ENCODE peak calls at places on chromosome 3, in ten cellular contexts. E, U, K, V, I, Y, Q, O, T and B are unnamed samples. For H3K36me3, the result is how much of the 10 kb centered on the place peaks cover.

GRCh38 chr3:48270306-48270705 is 29.4 kb downstream of the ZNF589 start:
- DNase-seq in T (no peak), E (no peak), I (no peak), Q (no peak), U (no peak), O (no peak), Y (no peak), V (no peak), K (no peak), B (no peak)

GRCh38 chr3:162984752-162985151 is 1488.1 kb downstream of the OTOL1 start:
- DNase-seq in E (no peak), T (no peak), Q (no peak), Y (no peak), V (no peak), I (no peak), K (no peak), O (no peak), U (no peak), B (no peak)

GRCh38 chr3:20107722-20108121 is 67.5 kb downstream of the KAT2B start:
- DNase-seq in Q (no peak), I (no peak), O (no peak), V (no peak), T (no peak), U (no peak), K (no peak), Y (no peak), E (no peak), B (no peak)

GRCh38 chr3:191235331-191236314 is 36.6 kb downstream of the OSTN start:
- DNase-seq in O (no peak), V (peak), Y (no peak), E (no peak), U (no peak), T (no peak), Q (no peak), K (no peak), I (no peak), B (no peak)

GRCh38 chr3:184599143-184599542 is 37.6 kb downstream of the EPHB3 start:
- DNase-seq in V (no peak), U (no peak), Y (no peak), E (no peak), Q (no peak), O (peak), T (no peak), I (no peak), K (no peak), B (no peak)

GRCh38 chr3:183061431-183062172 is 37.7 kb downstream of the MCCC1 start:
- DNase-seq in V (no peak), I (no peak), T (no peak), U (no peak), Q (no peak), Y (no peak), O (no peak), K (no peak), E (no peak), B (no peak)

GRCh38 chr3:4471907-4472306 is 4.8 kb upstream of the SUMF1 start:
- DNase-seq in T (no peak), O (no peak), Y (no peak), Q (no peak), U (no peak), V (no peak), K (no peak), I (no peak), E (no peak), B (no peak)

GRCh38 chr3:160941885-160942494 is 163.2 kb downstream of the B3GALNT1 start:
- DNase-seq in U (no peak), Y (peak), E (peak), K (peak), Q (peak), V (peak), I (peak), T (no peak), O (no peak), B (no peak)

GRCh38 chr3:186821429-186822367 is 15.4 kb upstream of the RFC4 start:
- DNase-seq in T (no peak), Q (peak), U (no peak), O (no peak), I (no peak), K (no peak), E (peak), V (peak), Y (no peak), B (no peak)

GRCh38 chr3:15851735-15852134 is 54.0 kb upstream of the ANKRD28 start:
- DNase-seq in Q (no peak), Y (no peak), O (no peak), V (no peak), K (no peak), E (no peak), T (no peak), I (no peak), U (no peak), B (no peak)

GRCh38 chr3:169668957-169669681 is 5.6 kb upstream of the MECOM start:
- DNase-seq in V (peak), Q (peak), I (no peak), E (no peak), T (no peak), Y (peak), K (peak), U (peak), O (peak), B (peak)

GRCh38 chr3:160755776-160756304 is at the start of gene PPM1L:
- DNase-seq in Y (peak), K (peak), I (peak), E (no peak), T (peak), V (peak), Q (peak), U (peak), O (peak), B (peak)

GRCh38 chr3:100443690-100444089 is 42.4 kb downstream of the LNP1 start:
- DNase-seq in O (no peak), U (no peak), T (no peak), Q (no peak), I (no peak), V (no peak), E (no peak), K (no peak), Y (no peak), B (no peak)

GRCh38 chr3:127389913-127390312 is 102.1 kb upstream of the PRR20G start:
- DNase-seq in T (no peak), U (peak), V (no peak), E (no peak), Q (no peak), I (no peak), Y (no peak), K (no peak), O (no peak), B (peak)

GRCh38 chr3:98563661-98564281 is 29.6 kb downstream of the CPOX start:
- DNase-seq in I (no peak), O (no peak), U (no peak), Y (no peak), Q (no peak), V (peak), T (no peak), E (peak), K (no peak), B (no peak)

GRCh38 chr3:86547697-86548096 is 443.3 kb downstream of the VGLL3 start:
- DNase-seq in V (no peak), I (no peak), O (no peak), U (no peak), Q (no peak), Y (no peak), K (no peak), T (no peak), E (no peak), B (no peak)

GRCh38 chr3:5006755-5007202 is 27.5 kb downstream of the BHLHE40 start:
- DNase-seq in I (no peak), T (peak), V (no peak), E (peak), Y (no peak), Q (no peak), U (peak), O (no peak), K (peak), B (no peak)

GRCh38 chr3:134898315-134898714 is 103.3 kb downstream of the EPHB1 start:
- DNase-seq in T (no peak), K (no peak), Y (no peak), I (no peak), E (no peak), U (no peak), V (no peak), Q (no peak), O (no peak), B (no peak)

GRCh38 chr3:150528359-150528797 is 17.9 kb downstream of the SERP1 start:
- DNase-seq in Q (no peak), U (no peak), I (no peak), O (no peak), E (no peak), Y (no peak), T (no peak), V (peak), K (no peak), B (no peak)

GRCh38 chr3:112304611-112305010 is 10.6 kb upstream of the SLC9C1 start:
- DNase-seq in Y (no peak), E (no peak), Q (no peak), I (no peak), T (no peak), V (peak), K (no peak), O (no peak), U (no peak), B (no peak)

GRCh38 chr3:4734454-4734853 is 241.3 kb downstream of the ITPR1 start:
- DNase-seq in Y (no peak), I (no peak), V (no peak), U (no peak), T (no peak), O (no peak), Q (no peak), E (no peak), K (no peak), B (no peak)

GRCh38 chr3:179687967-179688535 is 35.2 kb downstream of the USP13 start:
- DNase-seq in K (no peak), U (no peak), I (no peak), T (no peak), Q (no peak), E (no peak), V (no peak), Y (no peak), O (no peak), B (no peak)

GRCh38 chr3:19226516-19226915 is 78.2 kb downstream of the KCNH8 start:
- DNase-seq in Y (no peak), I (no peak), U (no peak), Q (no peak), E (no peak), V (no peak), T (no peak), K (no peak), O (no peak), B (no peak)

GRCh38 chr3:142808103-142808917 is 80.6 kb downstream of the PCOLCE2 start:
- DNase-seq in V (peak), E (no peak), Q (no peak), Y (no peak), I (peak), O (no peak), K (no peak), U (no peak), T (no peak), B (no peak)

DNA sequence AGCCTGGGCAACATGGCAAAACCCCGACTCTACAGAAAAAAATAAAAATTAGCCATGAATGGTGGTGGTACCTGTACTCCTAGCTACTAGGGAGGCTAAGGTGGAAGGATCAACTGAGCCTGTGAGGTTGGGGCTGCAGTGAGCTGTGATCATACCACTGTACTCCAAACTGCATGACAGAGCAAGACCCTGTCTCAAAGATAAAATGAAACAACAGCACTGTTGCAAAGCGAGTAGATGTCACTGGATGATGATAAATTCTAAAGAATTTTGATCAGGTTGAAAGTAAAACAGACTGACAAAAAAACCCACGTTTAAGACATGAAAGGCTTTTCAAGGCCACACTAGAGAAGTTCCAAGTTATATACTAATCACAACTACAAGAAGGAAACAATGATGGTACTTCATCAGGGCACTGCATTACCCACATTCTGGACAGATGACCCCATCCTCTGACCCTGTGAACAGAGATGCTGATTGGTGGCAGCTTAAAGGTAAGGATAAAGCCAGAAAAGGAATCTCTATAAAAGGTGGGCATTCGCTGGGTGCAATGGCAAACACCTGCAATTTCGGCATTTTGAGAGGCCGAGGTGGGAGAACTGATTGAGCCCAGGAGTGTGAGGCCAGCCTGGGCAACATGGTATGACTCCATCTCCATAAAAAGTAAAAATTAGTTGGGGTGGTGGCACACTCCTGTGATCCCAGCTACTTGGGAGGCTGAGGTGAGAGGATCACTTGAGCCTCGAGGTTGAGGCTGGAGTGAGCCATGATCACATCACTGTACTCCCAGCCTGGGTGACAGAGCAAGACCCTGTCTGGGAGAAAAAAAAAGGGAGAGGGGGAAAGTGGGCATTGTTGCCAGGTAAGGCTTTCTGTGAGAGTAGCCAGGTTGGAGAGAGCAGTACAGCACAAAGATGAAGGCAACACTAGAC is 59.2 kb downstream of the TBL1XR1 start:
- DNase-seq in I (no peak), V (no peak), K (no peak), O (no peak), T (no peak), U (no peak), Y (no peak), E (no peak), Q (no peak), B (no peak)
- H3K36me3 ChIP-seq in I (under half), V (under half), K (under half), O (under half), T (under half), U (under half), Y (under half), E (under half), Q (under half), B (under half)

DNA sequence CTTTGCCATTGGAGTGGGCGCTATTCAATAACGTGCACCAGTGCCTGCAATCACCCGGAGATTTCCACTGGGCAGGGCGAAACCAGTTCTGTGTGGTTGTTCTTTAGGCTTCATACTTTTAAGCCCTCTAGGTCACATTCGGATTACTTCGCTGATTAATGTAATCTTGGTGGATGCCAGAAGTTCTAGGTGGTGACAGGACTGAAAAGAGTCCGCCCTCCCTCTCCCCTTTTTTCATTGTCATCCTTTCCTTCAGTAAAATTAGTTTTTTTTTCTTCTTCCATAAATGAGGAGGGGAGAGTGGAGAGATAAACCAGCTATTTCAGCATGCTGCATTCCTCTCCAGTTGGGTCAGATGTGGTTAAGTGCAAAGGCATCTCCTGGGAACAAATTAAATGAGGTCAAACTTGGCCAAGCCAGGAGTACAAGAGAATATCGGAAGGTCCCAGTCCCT is 2.3 kb upstream of the SLC2A2 start:
- DNase-seq in O (no peak), Q (peak), U (no peak), V (peak), K (no peak), E (no peak), T (no peak), Y (no peak), I (no peak), B (no peak)
- H3K4me3 ChIP-seq in O (peak), Q (peak), U (no peak), V (peak), K (peak), E (peak), T (no peak), Y (no peak), I (no peak), B (peak)

GRCh38 chr3:64900220-64900619 is 212.4 kb upstream of the ADAMTS9 start:
- DNase-seq in E (no peak), V (no peak), I (no peak), U (no peak), Y (no peak), O (no peak), Q (no peak), T (no peak), K (no peak), B (no peak)
- H3K27ac ChIP-seq in E (no peak), V (no peak), I (no peak), U (no peak), Y (peak), O (peak), Q (no peak), T (no peak), K (no peak), B (no peak)

GRCh38 chr3:140501770-140502364 is 176.0 kb upstream of the TRIM42 start:
- DNase-seq in V (no peak), I (no peak), K (no peak), U (no peak), Q (no peak), T (no peak), Y (no peak), O (no peak), E (no peak), B (no peak)

GRCh38 chr3:140497331-140497730 is 180.5 kb upstream of the TRIM42 start:
- DNase-seq in O (no peak), Q (no peak), U (no peak), V (no peak), I (no peak), E (no peak), K (no peak), Y (no peak), T (no peak), B (no peak)

GRCh38 chr3:140500473-140500872 is 177.4 kb upstream of the TRIM42 start:
- DNase-seq in K (no peak), V (no peak), Q (no peak), Y (no peak), O (no peak), T (no peak), I (no peak), E (no peak), U (no peak), B (no peak)

GRCh38 chr3:140501054-140501769 is 176.7 kb upstream of the TRIM42 start:
- DNase-seq in K (no peak), I (no peak), E (no peak), Y (no peak), V (no peak), O (no peak), U (no peak), T (no peak), Q (no peak), B (no peak)

GRCh38 chr3:140499114-140499757 is 178.6 kb upstream of the TRIM42 start:
- DNase-seq in E (no peak), I (no peak), T (no peak), Y (no peak), O (no peak), U (no peak), Q (no peak), K (no peak), V (peak), B (no peak)
- H3K36me3 ChIP-seq in E (under half), I (under half), T (under half), Y (under half), O (under half), U (under half), Q (under half), K (under half), V (under half), B (under half)

GRCh38 chr3:71890356-71890931 is 105.5 kb upstream of the PROK2 start:
- DNase-seq in U (no peak), Q (no peak), K (no peak), T (no peak), Y (no peak), I (no peak), V (no peak), E (no peak), O (no peak), B (no peak)
- H3K4me3 ChIP-seq in U (no peak), Q (no peak), K (no peak), T (no peak), Y (no peak), I (no peak), V (no peak), E (no peak), O (no peak), B (no peak)

GRCh38 chr3:52026016-52026415 is 30.3 kb upstream of the RPL29 start:
- DNase-seq in Q (no peak), E (no peak), K (no peak), V (no peak), I (no peak), T (no peak), Y (no peak), U (no peak), O (no peak), B (no peak)

GRCh38 chr3:52029053-52029452 is 27.3 kb downstream of the DUSP7 start:
- DNase-seq in K (no peak), E (no peak), O (no peak), V (no peak), T (no peak), Q (no peak), Y (no peak), I (no peak), U (no peak), B (no peak)

GRCh38 chr3:52030725-52031330 is 25.5 kb downstream of the DUSP7 start:
- DNase-seq in V (no peak), T (no peak), U (no peak), Q (no peak), Y (no peak), I (no peak), K (no peak), E (no peak), O (no peak), B (no peak)

GRCh38 chr3:52029535-52029934 is 26.8 kb downstream of the DUSP7 start:
- DNase-seq in T (no peak), O (no peak), K (no peak), I (no peak), Q (no peak), V (no peak), U (no peak), Y (no peak), E (no peak), B (no peak)

DNA sequence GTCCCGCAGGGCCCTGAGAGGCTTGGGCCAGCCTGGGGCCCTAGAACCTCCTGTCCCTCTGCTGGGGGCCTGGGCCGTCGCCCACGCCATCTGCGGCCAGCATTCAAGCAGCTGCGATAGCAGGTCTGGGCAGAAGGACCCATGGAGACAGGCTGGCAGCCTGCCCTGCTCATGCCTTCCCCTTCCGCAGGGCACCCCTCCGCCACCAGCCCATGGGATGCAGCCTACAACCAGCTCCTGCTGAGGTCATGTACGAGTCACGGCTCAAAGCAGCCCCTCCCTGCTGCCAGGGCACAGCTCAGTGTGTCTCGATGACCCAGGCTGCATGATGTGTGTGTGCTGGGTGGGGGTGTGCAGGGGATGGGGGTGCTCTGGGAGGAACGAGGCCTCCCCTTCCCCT is 27.8 kb downstream of the DUSP7 start:
- DNase-seq in I (no peak), U (no peak), Y (no peak), T (no peak), Q (no peak), O (peak), K (no peak), E (no peak), V (peak), B (no peak)
- H3K27ac ChIP-seq in I (no peak), U (no peak), Y (no peak), T (no peak), Q (no peak), O (peak), K (no peak), E (no peak), V (no peak), B (no peak)

GRCh38 chr3:190122198-190122771 is 1.6 kb upstream of the P3H2 start:
- DNase-seq in I (no peak), O (no peak), V (peak), Q (no peak), E (no peak), T (no peak), K (no peak), Y (no peak), U (no peak), B (no peak)
- H3K36me3 ChIP-seq in I (under half), O (under half), V (under half), Q (under half), E (under half), T (under half), K (under half), Y (under half), U (under half), B (under half)

GRCh38 chr3:71066356-71066755 is 517.2 kb downstream of the FOXP1 start:
- DNase-seq in Q (no peak), I (no peak), K (no peak), Y (no peak), U (no peak), E (peak), T (no peak), O (no peak), V (no peak), B (no peak)
- H3K4me3 ChIP-seq in Q (no peak), I (no peak), K (peak), Y (no peak), U (no peak), E (peak), T (peak), O (peak), V (no peak), B (no peak)